ENCODE peak calls at places on chromosomes 2 and 18, in seven cellular contexts. S is transverse colon, V is MM.1S, P is AG10803, K is IMR-90, R is neural crest cell, T is choroid plexus epithelial cell. C is an unnamed sample.
A peak's percentile ranks its signal among the peaks of the same experiment; 100 is the strongest.

GRCh38 chr18:24546304-24546703 is 85.9 kb downstream of the HRH4 start:
- DNase-seq in S (no peak), V (no peak), P (no peak), K (no peak), R (no peak), T (peak; percentile 1), C (no peak)

GRCh38 chr18:58674863-58675472 is 3.7 kb downstream of the MALT1 start:
- DNase-seq in S (no peak), V (no peak), P (peak; percentile 18), K (peak; percentile 52), R (no peak), T (peak; percentile 40), C (peak; percentile 32)

GRCh38 chr2:67289921-67290371 is 107.2 kb upstream of the ETAA1 start:
- DNase-seq in S (no peak), V (no peak), P (peak; percentile 82), K (peak; percentile 95), R (no peak), T (peak; percentile 55), C (peak; percentile 88)

GRCh38 chr2:23828986-23829385 is 97.9 kb downstream of the ATAD2B start:
- DNase-seq in S (no peak), V (no peak), P (peak; percentile 5), K (peak; percentile 11), R (no peak), T (peak; percentile 57), C (no peak)

GRCh38 chr2:100292022-100292580 is 30.2 kb downstream of the LONRF2 start:
- DNase-seq in S (no peak), V (no peak), P (peak; percentile 65), K (peak; percentile 96), R (peak; percentile 14), T (peak; percentile 85), C (peak; percentile 96)

GRCh38 chr2:122660786-122661634 is 905.6 kb downstream of the TSN start:
- DNase-seq in S (no peak), V (no peak), P (no peak), K (no peak), R (peak; percentile 2), T (no peak), C (no peak)

GRCh38 chr2:64685430-64685829 is 31.7 kb upstream of the SERTAD2 start:
- DNase-seq in S (no peak), V (no peak), P (peak; percentile 68), K (no peak), R (no peak), T (peak; percentile 60), C (no peak)

GRCh38 chr18:7616661-7617060 is 49.5 kb downstream of the PTPRM start:
- DNase-seq in S (peak; percentile 24), V (no peak), P (peak; percentile 83), K (no peak), R (no peak), T (peak; percentile 38), C (no peak)

GRCh38 chr2:126884861-126885481 is 13.7 kb upstream of the TEX51 start:
- DNase-seq in S (no peak), V (no peak), P (no peak), K (no peak), R (no peak), T (no peak), C (no peak)

GRCh38 chr2:67515021-67515420 is 117.9 kb downstream of the ETAA1 start:
- DNase-seq in S (no peak), V (no peak), P (peak; percentile 2), K (no peak), R (no peak), T (no peak), C (no peak)

DNA sequence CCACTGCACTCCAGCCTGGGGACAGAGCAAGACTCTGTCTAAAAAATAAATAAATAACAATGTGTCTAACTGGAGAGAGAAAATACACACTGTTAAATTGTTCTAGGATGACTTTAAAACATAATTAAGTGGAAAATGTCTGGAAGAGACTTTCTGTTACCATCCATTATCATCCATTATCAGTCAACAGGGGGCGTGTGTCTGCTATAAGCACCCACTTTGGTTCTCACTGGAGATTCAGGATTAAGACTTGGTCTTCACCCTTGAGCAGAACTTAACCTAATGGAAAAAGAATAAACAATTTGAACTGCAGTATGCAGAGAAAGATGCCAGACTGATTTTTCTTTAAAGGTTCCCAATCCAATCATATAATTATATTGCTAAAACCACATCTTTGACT is 999.8 kb upstream of the GYPC start:
- DNase-seq in S (no peak), V (no peak), P (no peak), K (no peak), R (no peak), T (no peak), C (no peak)
- TF ChIP-seq CTCF in S (no peak), V (peak; percentile 4), P (no peak), K (no peak), R (peak; percentile 17), T (no peak), C (no peak)

DNA sequence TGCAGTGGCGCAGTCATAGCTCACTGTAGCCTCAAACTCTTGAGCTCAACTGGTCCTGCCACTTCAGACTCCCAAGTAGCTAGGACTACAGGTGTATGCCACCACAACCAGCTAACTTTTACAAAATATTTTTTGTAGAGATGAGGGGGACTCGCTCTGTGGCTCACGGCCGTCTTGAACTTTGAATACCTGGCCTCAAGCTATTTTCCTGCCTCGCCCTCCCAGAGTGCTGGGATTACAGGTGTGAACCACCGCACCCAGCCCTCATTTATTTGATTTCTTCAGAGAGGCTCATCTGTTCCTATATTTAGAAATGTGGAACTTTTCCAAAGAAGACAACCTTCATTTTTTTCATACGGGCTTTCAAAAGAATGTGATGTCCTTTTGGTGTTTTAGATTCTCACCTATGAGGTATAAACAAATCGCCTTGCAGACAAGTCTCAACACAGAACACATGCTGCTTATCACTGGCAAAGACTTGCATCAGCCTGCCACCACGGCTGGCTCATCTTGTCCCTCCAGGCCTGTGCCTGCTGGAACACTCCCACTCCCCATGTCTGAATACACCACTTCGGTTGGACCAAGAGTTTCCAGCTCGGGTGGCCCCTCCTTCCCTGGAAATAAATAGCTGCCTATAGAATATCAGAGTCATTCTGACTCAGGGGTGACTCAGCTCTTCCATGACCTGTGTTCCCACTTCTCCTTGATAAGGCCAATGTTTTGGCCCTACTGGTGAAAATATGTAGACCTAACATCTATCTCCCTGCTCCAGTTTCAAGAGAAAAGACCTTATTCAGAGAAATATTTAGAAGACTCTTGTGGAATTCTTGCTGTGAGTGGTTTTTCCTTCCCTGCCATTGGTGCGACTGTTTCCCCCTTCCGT is 202.6 kb downstream of the TGIF1 start:
- DNase-seq in S (peak; percentile 70), V (no peak), P (peak; percentile 75), K (peak; percentile 99), R (peak; percentile 29), T (peak; percentile 97), C (peak; percentile 88)
- TF ChIP-seq CTCF in S (peak; percentile 19), V (no peak), P (peak; percentile 22), K (peak; percentile 21), R (peak; percentile 34), T (peak; percentile 12), C (peak; percentile 48)

GRCh38 chr2:21372654-21373053 is 248.9 kb downstream of the TDRD15 start:
- DNase-seq in S (no peak), V (no peak), P (no peak), K (peak; percentile 50), R (no peak), T (peak; percentile 57), C (no peak)
- TF ChIP-seq CTCF in S (no peak), V (peak; percentile 28), P (no peak), K (peak; percentile 47), R (peak; percentile 56), T (peak; percentile 66), C (peak; percentile 9)

DNA sequence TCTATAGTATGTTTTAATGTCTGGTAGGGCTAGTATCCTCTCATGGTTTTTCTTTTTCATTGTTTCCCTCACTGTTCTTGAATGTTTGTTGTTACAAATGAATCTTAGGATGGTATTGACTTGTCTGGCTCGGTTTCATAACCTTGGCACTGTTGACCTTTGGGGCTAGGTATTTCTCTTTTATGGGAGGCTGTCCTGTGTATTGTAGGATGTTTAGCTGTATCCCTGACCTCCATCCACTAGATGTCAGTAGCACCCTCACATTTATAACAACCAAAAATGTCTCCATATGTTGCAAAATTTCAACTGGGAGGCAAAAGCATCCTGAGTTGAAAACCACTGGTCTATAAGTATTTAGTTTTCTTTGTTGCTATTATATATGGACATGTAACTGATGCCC is 7.0 kb upstream of the AOX1 start:
- DNase-seq in S (no peak), V (peak; percentile 27), P (peak; percentile 40), K (peak; percentile 35), R (no peak), T (peak; percentile 77), C (peak; percentile 33)
- TF ChIP-seq CTCF in S (peak; percentile 59), V (peak; percentile 64), P (peak; percentile 61), K (peak; percentile 46), R (peak; percentile 63), T (peak; percentile 67), C (peak; percentile 78)

GRCh38 chr2:149329470-149330126 is 789 bp upstream of the LYPD6 start:
- DNase-seq in S (peak; percentile 59), V (peak; percentile 13), P (peak; percentile 52), K (peak; percentile 7), R (peak; percentile 32), T (peak; percentile 15), C (peak; percentile 48)
- TF ChIP-seq CTCF in S (no peak), V (no peak), P (no peak), K (no peak), R (peak; percentile 10), T (no peak), C (no peak)

DNA sequence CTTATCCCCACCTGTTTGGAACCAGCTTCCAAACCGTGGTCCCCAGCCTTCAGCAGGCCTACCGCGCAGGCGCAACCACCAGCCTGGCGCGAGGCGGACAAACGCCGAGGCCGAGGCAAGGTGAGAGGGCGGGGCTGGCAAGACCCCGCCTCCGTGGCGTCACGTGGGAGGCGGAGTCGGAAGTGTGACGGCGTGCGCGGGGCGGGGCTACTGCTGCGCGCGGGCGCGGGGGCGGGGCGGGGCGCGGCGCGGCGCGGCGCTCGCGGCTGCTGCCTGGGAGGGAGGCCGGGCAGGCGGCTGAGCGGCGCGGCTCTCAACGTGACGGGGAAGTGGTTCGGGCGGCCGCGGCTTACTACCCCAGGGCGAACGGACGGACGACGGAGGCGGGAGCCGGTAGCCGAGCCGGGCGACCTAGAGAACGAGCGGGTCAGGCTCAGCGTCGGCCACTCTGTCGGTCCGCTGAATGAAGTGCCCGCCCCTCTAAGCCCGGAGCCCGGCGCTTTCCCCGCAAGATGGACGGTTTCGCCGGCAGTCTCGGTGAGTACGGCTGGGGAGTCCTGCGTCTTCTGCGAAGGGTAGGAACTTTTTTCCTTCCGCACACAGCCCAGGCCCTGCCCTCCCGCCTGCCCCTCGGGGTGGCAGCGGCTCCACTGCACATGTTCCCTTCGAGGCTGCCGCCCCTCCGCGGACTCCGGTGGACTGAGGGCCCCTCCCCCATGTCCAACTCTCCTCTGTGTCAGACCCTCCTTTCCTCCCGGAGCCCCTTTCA is at the start of gene EML4:
- DNase-seq in S (peak; percentile 95), V (peak; percentile 92), P (peak; percentile 87), K (peak; percentile 90), R (peak; percentile 92), T (peak; percentile 95), C (peak; percentile 78)
- TF ChIP-seq CTCF in S (no peak), V (no peak), P (no peak), K (no peak), R (no peak), T (no peak), C (no peak)

GRCh38 chr2:196849895-196850294 is 40.7 kb upstream of the C2orf66 start:
- DNase-seq in S (peak; percentile 32), V (no peak), P (peak; percentile 42), K (peak; percentile 45), R (no peak), T (peak; percentile 56), C (peak; percentile 46)
- TF ChIP-seq CTCF in S (peak; percentile 41), V (peak; percentile 11), P (peak; percentile 53), K (peak; percentile 48), R (peak; percentile 36), T (peak; percentile 62), C (peak; percentile 72)

C was measured in HFFc6.